ENCODE peak calls at places on chromosomes 3 and 15, in eight cellular contexts. W is cardiac muscle cell, N is right lobe of liver, F is thyroid gland, C is mesendoderm, V is K562, O is PC-3, Y is hepatocyte. L is an unnamed sample. For H3K27me3 and H3K4me1, the result is how much of the 10 kb centered on the place peaks cover.

GRCh38 chr3:58528629-58529028 is 8.4 kb downstream of the ACOX2 start:
- DNase-seq in W (peak), N (no peak), F (peak), C (no peak), V (no peak), O (peak), Y (peak), L (no peak)

GRCh38 chr15:64461577-64462162 is 1.3 kb downstream of the ZNF609 start:
- DNase-seq in W (peak), N (no peak), F (peak), C (peak), V (peak), O (no peak), Y (peak), L (peak)

GRCh38 chr15:32677238-32677750 is 35.8 kb downstream of the SCG5 start:
- DNase-seq in W (no peak), N (no peak), F (no peak), C (no peak), V (no peak), O (no peak), Y (peak), L (no peak)

GRCh38 chr3:122705379-122705778 is 24.7 kb downstream of the PARP14 start:
- DNase-seq in W (no peak), N (no peak), F (no peak), C (no peak), V (no peak), O (no peak), Y (no peak), L (no peak)

GRCh38 chr3:128845119-128845518 is 34.3 kb upstream of the ACAD9 start:
- DNase-seq in W (peak), N (no peak), F (no peak), C (peak), V (peak), O (no peak), Y (no peak), L (peak)

GRCh38 chr15:75955720-75956119 is 52.0 kb downstream of the FBXO22 start:
- DNase-seq in W (no peak), N (no peak), F (no peak), C (no peak), V (no peak), O (no peak), Y (no peak), L (no peak)

GRCh38 chr3:98961161-98962155 is 60.0 kb upstream of the DCBLD2 start:
- DNase-seq in W (no peak), N (no peak), F (no peak), C (no peak), V (no peak), O (peak), Y (no peak), L (no peak)

GRCh38 chr3:39125837-39126500 is 18.5 kb downstream of the TTC21A start:
- DNase-seq in W (no peak), N (no peak), F (no peak), C (no peak), V (no peak), O (peak), Y (no peak), L (no peak)

GRCh38 chr15:38868326-38869114 is 303.9 kb upstream of the RASGRP1 start:
- DNase-seq in W (no peak), N (no peak), F (no peak), C (peak), V (no peak), O (peak), Y (peak), L (no peak)

GRCh38 chr15:39947401-39948197 is 13.7 kb downstream of the EIF2AK4 start:
- DNase-seq in W (no peak), N (no peak), F (peak), C (no peak), V (no peak), O (no peak), Y (no peak), L (no peak)

GRCh38 chr3:140432176-140432753 is 245.6 kb upstream of the TRIM42 start:
- DNase-seq in W (no peak), N (no peak), F (peak), C (peak), V (no peak), O (no peak), Y (no peak), L (no peak)

GRCh38 chr3:18724456-18724855 is 299.3 kb upstream of the SATB1 start:
- DNase-seq in W (no peak), N (no peak), F (no peak), C (no peak), V (no peak), O (no peak), Y (no peak), L (no peak)

GRCh38 chr3:107651782-107652181 is 129.0 kb downstream of the BBX start:
- DNase-seq in W (no peak), N (no peak), F (no peak), C (no peak), V (no peak), O (no peak), Y (no peak), L (no peak)

GRCh38 chr3:132637590-132637989 is 22.0 kb downstream of the ACAD11 start:
- DNase-seq in W (no peak), N (no peak), F (no peak), C (no peak), V (no peak), O (peak), Y (no peak), L (no peak)

GRCh38 chr15:82847703-82848102 is 38.3 kb downstream of the WHAMM start:
- DNase-seq in W (no peak), N (no peak), F (no peak), C (no peak), V (no peak), O (no peak), Y (no peak), L (no peak)

GRCh38 chr15:85760049-85760448 is 34.7 kb downstream of the KLHL25 start:
- DNase-seq in W (no peak), N (peak), F (no peak), C (no peak), V (no peak), O (no peak), Y (no peak), L (no peak)

GRCh38 chr3:50627407-50628051 is 10.6 kb downstream of the MAPKAPK3 start:
- DNase-seq in W (peak), N (no peak), F (peak), C (peak), V (peak), O (peak), Y (no peak), L (no peak)

GRCh38 chr15:66145242-66146182 is 108.0 kb downstream of the MEGF11 start:
- DNase-seq in W (no peak), N (no peak), F (no peak), C (no peak), V (no peak), O (no peak), Y (no peak), L (no peak)

GRCh38 chr3:64022451-64023186 is 675 bp downstream of the PSMD6 start:
- DNase-seq in W (no peak), N (no peak), F (peak), C (no peak), V (no peak), O (peak), Y (peak), L (no peak)

GRCh38 chr3:178289544-178290160 is 246.6 kb upstream of the KCNMB2 start:
- DNase-seq in W (no peak), N (no peak), F (no peak), C (no peak), V (no peak), O (no peak), Y (no peak), L (no peak)
- H3K4me3 ChIP-seq in W (no peak), N (no peak), F (no peak), C (no peak), V (no peak), O (no peak), Y (no peak), L (no peak)

GRCh38 chr3:35644461-35644860 is 5.1 kb downstream of the ARPP21 start:
- DNase-seq in W (no peak), N (no peak), F (no peak), C (no peak), V (no peak), O (no peak), Y (no peak), L (no peak)

GRCh38 chr3:35640736-35641135 is 1.4 kb downstream of the ARPP21 start:
- DNase-seq in W (no peak), N (no peak), F (no peak), C (no peak), V (no peak), O (no peak), Y (no peak), L (no peak)

GRCh38 chr3:35640186-35640584 is 860 bp downstream of the ARPP21 start:
- DNase-seq in W (no peak), N (no peak), F (no peak), C (no peak), V (no peak), O (no peak), Y (no peak), L (no peak)

GRCh38 chr3:35643391-35643790 is 4.1 kb downstream of the ARPP21 start:
- DNase-seq in W (no peak), N (no peak), F (no peak), C (peak), V (no peak), O (no peak), Y (no peak), L (no peak)

GRCh38 chr3:35641920-35642532 is 2.7 kb downstream of the ARPP21 start:
- DNase-seq in W (no peak), N (no peak), F (no peak), C (no peak), V (no peak), O (no peak), Y (no peak), L (no peak)
- H3K27me3 ChIP-seq in W (half or more), N (under half), F (under half), C (under half), V (under half), O (under half), Y (half or more), L (under half)

GRCh38 chr3:46974421-46975227 is 1.9 kb downstream of the CCDC12 start:
- DNase-seq in W (no peak), N (no peak), F (no peak), C (no peak), V (no peak), O (no peak), Y (no peak), L (no peak)

GRCh38 chr3:46978381-46978780 is 1.1 kb upstream of the NBEAL2 start:
- DNase-seq in W (no peak), N (peak), F (no peak), C (no peak), V (no peak), O (no peak), Y (no peak), L (no peak)

GRCh38 chr3:46977811-46978195 is 1.3 kb upstream of the CCDC12 start:
- DNase-seq in W (no peak), N (peak), F (no peak), C (no peak), V (no peak), O (no peak), Y (no peak), L (no peak)

GRCh38 chr3:46978985-46979944 is at the start of gene NBEAL2:
- DNase-seq in W (peak), N (peak), F (peak), C (peak), V (peak), O (peak), Y (peak), L (peak)

GRCh38 chr3:46976326-46977190 is at the start of gene CCDC12:
- DNase-seq in W (peak), N (peak), F (peak), C (peak), V (peak), O (peak), Y (peak), L (peak)
- H3K4me1 ChIP-seq in W (under half), N (under half), F (under half), C (under half), V (half or more), O (under half), Y (under half), L (under half)

DNA sequence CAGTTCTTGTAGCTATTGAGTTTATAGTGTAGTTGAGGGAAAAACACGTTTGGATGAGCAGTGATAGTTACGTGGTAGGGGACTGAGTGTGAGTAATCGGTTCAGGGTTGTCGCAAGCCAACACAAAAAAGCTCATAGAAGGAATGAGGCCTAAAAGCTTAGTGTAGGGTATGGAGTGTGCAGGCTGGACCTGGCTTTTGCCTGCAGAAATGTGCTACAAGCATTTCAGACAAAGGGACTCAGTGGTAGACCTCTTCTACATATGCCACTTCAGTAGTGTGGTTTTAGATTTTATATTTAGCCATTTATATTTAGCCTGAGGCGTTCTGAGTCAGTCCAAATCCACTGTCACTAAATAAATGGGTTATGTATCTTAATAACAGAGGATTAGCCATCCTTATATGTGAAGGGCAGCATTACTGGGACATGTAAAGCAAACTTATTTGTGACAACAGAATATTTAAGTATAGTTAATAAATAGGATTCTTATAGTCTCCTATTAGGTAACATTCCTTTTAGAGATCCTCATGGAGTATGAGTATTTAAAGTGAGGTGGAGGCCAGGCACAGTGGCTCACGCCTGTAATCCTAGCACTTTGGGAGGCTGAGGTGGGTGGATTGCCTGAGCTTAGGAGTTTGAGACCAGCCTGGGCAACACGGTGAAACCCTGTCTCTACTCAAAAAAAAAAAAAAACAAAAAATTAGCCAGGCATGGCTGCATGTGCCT is 21.8 kb downstream of the ATP2C1 start:
- DNase-seq in W (no peak), N (no peak), F (no peak), C (no peak), V (no peak), O (peak), Y (no peak), L (peak)
- H3K4me3 ChIP-seq in W (no peak), N (no peak), F (no peak), C (no peak), V (no peak), O (no peak), Y (no peak), L (no peak)

GRCh38 chr15:100895721-100896120 is 16.1 kb downstream of the ALDH1A3 start:
- DNase-seq in W (no peak), N (no peak), F (no peak), C (no peak), V (no peak), O (no peak), Y (no peak), L (no peak)

GRCh38 chr15:100892013-100892355 is 12.4 kb downstream of the ALDH1A3 start:
- DNase-seq in W (no peak), N (no peak), F (no peak), C (no peak), V (no peak), O (no peak), Y (no peak), L (no peak)

GRCh38 chr15:100893964-100894295 is 14.3 kb downstream of the ALDH1A3 start:
- DNase-seq in W (no peak), N (no peak), F (peak), C (no peak), V (no peak), O (peak), Y (no peak), L (no peak)

GRCh38 chr15:100891316-100892012 is 11.8 kb downstream of the ALDH1A3 start:
- DNase-seq in W (peak), N (no peak), F (no peak), C (peak), V (no peak), O (peak), Y (no peak), L (no peak)

DNA sequence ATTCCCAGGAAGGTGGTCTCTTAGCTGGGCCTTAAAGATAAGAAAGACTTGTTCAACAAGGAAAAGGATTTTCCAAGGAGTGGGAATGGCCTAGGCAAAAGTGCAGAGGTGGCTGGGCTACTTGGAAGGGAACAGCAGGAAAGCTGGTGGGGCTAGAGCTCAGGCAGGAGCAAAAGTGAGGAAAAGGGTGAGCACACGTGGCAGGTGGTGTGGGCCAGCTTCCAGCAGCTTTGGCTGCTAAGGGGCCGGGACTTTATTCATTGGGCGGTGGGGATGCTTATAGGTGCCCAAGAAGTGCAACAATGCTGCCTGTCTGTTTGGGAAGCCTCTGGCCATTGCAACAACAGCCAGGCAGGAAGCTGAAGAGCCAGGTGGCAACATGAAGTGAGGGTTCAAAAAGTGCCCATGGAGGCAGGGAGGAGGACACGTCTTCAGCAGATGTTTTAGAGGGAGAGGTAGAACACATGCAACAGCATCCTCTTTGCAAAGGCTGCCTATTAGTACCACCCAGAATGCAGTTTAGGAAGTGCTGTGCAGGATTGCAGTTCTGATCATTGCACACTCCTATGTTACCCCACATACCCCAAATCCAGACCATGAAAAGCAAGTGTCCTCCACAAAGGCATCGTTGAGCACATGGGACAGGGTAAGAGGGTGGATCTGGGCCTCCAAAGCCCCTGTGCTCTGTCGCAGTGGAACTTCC is 13.8 kb downstream of the ALDH1A3 start:
- DNase-seq in W (no peak), N (no peak), F (no peak), C (no peak), V (no peak), O (peak), Y (no peak), L (no peak)
- H3K27me3 ChIP-seq in W (under half), N (under half), F (under half), C (under half), V (under half), O (under half), Y (under half), L (under half)

GRCh38 chr15:90020041-90020735 is 19.1 kb downstream of the ZNF710 start:
- DNase-seq in W (no peak), N (peak), F (no peak), C (no peak), V (no peak), O (no peak), Y (no peak), L (no peak)

GRCh38 chr15:90015749-90016148 is 14.6 kb downstream of the ZNF710 start:
- DNase-seq in W (no peak), N (no peak), F (no peak), C (no peak), V (no peak), O (no peak), Y (no peak), L (no peak)

GRCh38 chr15:90016721-90017120 is 15.6 kb downstream of the ZNF710 start:
- DNase-seq in W (no peak), N (no peak), F (no peak), C (no peak), V (no peak), O (no peak), Y (no peak), L (no peak)

GRCh38 chr15:90019611-90020010 is 18.5 kb downstream of the ZNF710 start:
- DNase-seq in W (no peak), N (no peak), F (no peak), C (no peak), V (no peak), O (no peak), Y (no peak), L (no peak)

DNA sequence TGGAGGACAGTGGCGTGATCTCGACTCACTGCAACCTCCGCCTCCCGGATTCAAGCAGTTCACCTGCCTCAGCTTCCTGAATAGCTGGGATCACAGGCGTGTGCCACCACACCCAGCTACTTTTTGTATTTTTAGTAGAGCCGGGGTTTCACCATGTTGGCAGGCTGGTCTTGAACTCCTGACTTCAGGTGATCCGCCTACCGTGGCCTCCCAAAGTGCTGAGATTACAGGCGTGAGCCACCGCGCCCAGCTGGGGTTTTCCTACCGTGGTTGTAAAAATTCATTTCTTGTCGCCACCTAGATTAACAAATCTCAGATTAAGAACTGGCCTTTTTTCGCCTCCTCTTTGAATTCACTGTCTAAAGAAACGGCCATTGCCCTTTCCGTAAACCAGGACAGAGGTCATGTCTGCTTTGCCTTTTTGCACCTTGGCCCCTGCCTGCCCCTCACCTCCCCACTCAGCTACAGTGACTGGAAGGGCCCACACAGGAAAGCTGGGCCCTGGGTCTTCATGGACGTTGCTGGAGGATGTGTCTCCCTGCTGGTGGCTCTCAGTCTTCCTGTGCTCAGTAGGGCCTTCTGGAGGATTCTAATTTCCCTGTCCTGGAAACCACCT is 17.2 kb downstream of the ZNF710 start:
- DNase-seq in W (no peak), N (no peak), F (no peak), C (no peak), V (no peak), O (no peak), Y (no peak), L (no peak)
- H3K4me1 ChIP-seq in W (under half), N (under half), F (under half), C (under half), V (under half), O (under half), Y (under half), L (under half)

GRCh38 chr3:13280856-13281656 is 139.1 kb downstream of the NUP210 start:
- DNase-seq in W (peak), N (no peak), F (no peak), C (peak), V (peak), O (no peak), Y (no peak), L (peak)
- H3K4me3 ChIP-seq in W (no peak), N (no peak), F (peak), C (no peak), V (no peak), O (peak), Y (no peak), L (peak)

DNA sequence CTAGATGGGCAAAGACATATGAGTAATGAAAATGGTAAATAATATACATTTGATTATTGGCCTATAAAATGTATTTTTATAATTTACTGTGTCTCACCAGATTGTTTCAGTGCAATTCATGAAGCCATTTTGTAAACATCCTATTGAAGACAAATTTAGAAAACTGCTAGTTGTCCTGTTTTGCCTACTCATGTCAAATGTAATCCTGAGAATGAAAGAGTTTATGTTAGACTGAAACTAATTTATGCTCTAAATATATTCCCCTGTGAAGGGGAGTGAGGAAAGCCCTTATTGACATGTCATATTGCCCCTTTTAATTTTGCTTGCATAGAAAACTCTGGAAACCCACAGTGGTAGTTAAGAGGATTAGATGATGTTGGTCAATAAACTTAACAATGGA is 610.0 kb downstream of the NAALADL2 start:
- DNase-seq in W (no peak), N (no peak), F (no peak), C (no peak), V (no peak), O (no peak), Y (no peak), L (no peak)
- H3K27me3 ChIP-seq in W (under half), N (under half), F (under half), C (under half), V (under half), O (under half), Y (under half), L (under half)

L was measured in HAP-1.